ENCODE peak calls at places on chromosomes 2 and 18, in ten cellular contexts. One of them, this sample, is unnamed. For H3K36me3, the result is how much of the 10 kb centered on the place peaks cover.

GRCh38 chr2:23376075-23376474 is 8.9 kb upstream of the KLHL29 start:
- DNase-seq in neural progenitor cell: no peak
- DNase-seq in PC-3: no peak
- DNase-seq in K562: no peak
- DNase-seq in IMR-90: no peak
- DNase-seq in OCI-LY7: no peak
- DNase-seq in fibroblast of lung: no peak
- DNase-seq in keratinocyte: no peak
- DNase-seq in GM23338: no peak
- DNase-seq in HepG2: no peak
- DNase-seq in this sample: no peak

GRCh38 chr18:38900445-38900844 is 1334.8 kb upstream of the CELF4 start:
- DNase-seq in neural progenitor cell: no peak
- DNase-seq in HepG2: no peak
- DNase-seq in keratinocyte: no peak
- DNase-seq in OCI-LY7: no peak
- DNase-seq in fibroblast of lung: no peak
- DNase-seq in GM23338: no peak
- DNase-seq in IMR-90: no peak
- DNase-seq in PC-3: peak
- DNase-seq in K562: no peak
- DNase-seq in this sample: no peak

GRCh38 chr2:23422089-23423061 is 37.4 kb downstream of the KLHL29 start:
- DNase-seq in HepG2: no peak
- DNase-seq in K562: no peak
- DNase-seq in GM23338: no peak
- DNase-seq in OCI-LY7: no peak
- DNase-seq in IMR-90: no peak
- DNase-seq in keratinocyte: no peak
- DNase-seq in neural progenitor cell: no peak
- DNase-seq in fibroblast of lung: no peak
- DNase-seq in PC-3: no peak
- DNase-seq in this sample: no peak

GRCh38 chr2:119389615-119390306 is 23.0 kb downstream of the DBI start:
- DNase-seq in fibroblast of lung: peak
- DNase-seq in HepG2: no peak
- DNase-seq in K562: no peak
- DNase-seq in PC-3: peak
- DNase-seq in neural progenitor cell: no peak
- DNase-seq in keratinocyte: no peak
- DNase-seq in GM23338: no peak
- DNase-seq in OCI-LY7: no peak
- DNase-seq in IMR-90: peak
- DNase-seq in this sample: no peak

GRCh38 chr2:127619901-127620705 is 25.9 kb upstream of the GPR17 start:
- DNase-seq in OCI-LY7: no peak
- DNase-seq in neural progenitor cell: no peak
- DNase-seq in IMR-90: no peak
- DNase-seq in HepG2: no peak
- DNase-seq in keratinocyte: no peak
- DNase-seq in K562: no peak
- DNase-seq in fibroblast of lung: no peak
- DNase-seq in PC-3: peak
- DNase-seq in GM23338: no peak
- DNase-seq in this sample: no peak

GRCh38 chr2:46828039-46828438 is 87.6 kb downstream of the MCFD2 start:
- DNase-seq in keratinocyte: no peak
- DNase-seq in K562: no peak
- DNase-seq in PC-3: no peak
- DNase-seq in IMR-90: no peak
- DNase-seq in HepG2: no peak
- DNase-seq in OCI-LY7: no peak
- DNase-seq in GM23338: no peak
- DNase-seq in fibroblast of lung: no peak
- DNase-seq in neural progenitor cell: no peak
- DNase-seq in this sample: no peak

GRCh38 chr2:197209274-197209673 is 101.3 kb downstream of the ANKRD44 start:
- DNase-seq in keratinocyte: no peak
- DNase-seq in neural progenitor cell: no peak
- DNase-seq in fibroblast of lung: no peak
- DNase-seq in GM23338: no peak
- DNase-seq in PC-3: no peak
- DNase-seq in K562: no peak
- DNase-seq in IMR-90: no peak
- DNase-seq in HepG2: no peak
- DNase-seq in OCI-LY7: peak
- DNase-seq in this sample: no peak

GRCh38 chr2:176473177-176473576 is 203.9 kb downstream of the MTX2 start:
- DNase-seq in PC-3: no peak
- DNase-seq in K562: no peak
- DNase-seq in neural progenitor cell: no peak
- DNase-seq in GM23338: no peak
- DNase-seq in HepG2: no peak
- DNase-seq in fibroblast of lung: peak
- DNase-seq in keratinocyte: peak
- DNase-seq in OCI-LY7: no peak
- DNase-seq in IMR-90: peak
- DNase-seq in this sample: peak

DNA sequence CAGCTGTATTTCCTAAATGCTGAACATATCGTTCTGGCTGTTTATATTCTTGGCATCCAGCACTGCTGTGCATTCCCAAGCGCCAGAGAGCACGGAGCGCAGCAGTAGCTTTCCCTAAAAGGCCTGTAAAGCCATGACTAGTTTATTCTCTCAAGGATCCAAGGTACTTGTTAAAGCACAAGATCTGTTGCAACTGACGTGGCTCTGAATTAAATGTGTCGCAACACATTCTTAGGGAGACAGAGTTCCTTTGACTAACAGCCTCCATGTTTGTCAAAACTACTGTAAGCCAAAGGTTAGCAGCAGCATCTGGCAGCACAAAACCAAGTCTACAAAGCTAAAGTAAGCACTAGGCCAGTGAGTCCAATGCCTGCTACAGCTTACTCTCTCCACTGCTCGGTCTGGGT is 188.6 kb upstream of the FN1 start:
- DNase-seq in K562: no peak
- DNase-seq in fibroblast of lung: peak
- DNase-seq in keratinocyte: no peak
- DNase-seq in GM23338: peak
- DNase-seq in HepG2: peak
- DNase-seq in OCI-LY7: no peak
- DNase-seq in neural progenitor cell: no peak
- DNase-seq in PC-3: peak
- DNase-seq in IMR-90: peak
- DNase-seq in this sample: no peak
- H2AFZ ChIP-seq in K562: peak
- H2AFZ ChIP-seq in fibroblast of lung: peak
- H2AFZ ChIP-seq in keratinocyte: peak
- H2AFZ ChIP-seq in GM23338: peak
- H2AFZ ChIP-seq in HepG2: peak
- H2AFZ ChIP-seq in OCI-LY7: no peak
- H2AFZ ChIP-seq in neural progenitor cell: peak
- H2AFZ ChIP-seq in PC-3: peak
- H2AFZ ChIP-seq in IMR-90: peak
- H2AFZ ChIP-seq in this sample: no peak

GRCh38 chr2:219482674-219483405 is 15.9 kb upstream of the GMPPA start:
- DNase-seq in keratinocyte: no peak
- DNase-seq in neural progenitor cell: no peak
- DNase-seq in OCI-LY7: no peak
- DNase-seq in K562: no peak
- DNase-seq in GM23338: no peak
- DNase-seq in fibroblast of lung: no peak
- DNase-seq in HepG2: no peak
- DNase-seq in PC-3: no peak
- DNase-seq in IMR-90: no peak
- DNase-seq in this sample: no peak

GRCh38 chr2:219485201-219485580 is 13.5 kb upstream of the GMPPA start:
- DNase-seq in fibroblast of lung: no peak
- DNase-seq in neural progenitor cell: no peak
- DNase-seq in keratinocyte: no peak
- DNase-seq in K562: no peak
- DNase-seq in IMR-90: no peak
- DNase-seq in PC-3: no peak
- DNase-seq in OCI-LY7: no peak
- DNase-seq in GM23338: no peak
- DNase-seq in HepG2: no peak
- DNase-seq in this sample: no peak

GRCh38 chr2:219484343-219485200 is 14.1 kb upstream of the GMPPA start:
- DNase-seq in keratinocyte: no peak
- DNase-seq in K562: no peak
- DNase-seq in GM23338: peak
- DNase-seq in neural progenitor cell: peak
- DNase-seq in OCI-LY7: no peak
- DNase-seq in fibroblast of lung: no peak
- DNase-seq in IMR-90: no peak
- DNase-seq in HepG2: no peak
- DNase-seq in PC-3: no peak
- DNase-seq in this sample: no peak

GRCh38 chr2:219486424-219486959 is 12.2 kb upstream of the GMPPA start:
- DNase-seq in keratinocyte: no peak
- DNase-seq in neural progenitor cell: peak
- DNase-seq in HepG2: no peak
- DNase-seq in OCI-LY7: no peak
- DNase-seq in IMR-90: no peak
- DNase-seq in K562: no peak
- DNase-seq in PC-3: no peak
- DNase-seq in GM23338: peak
- DNase-seq in fibroblast of lung: no peak
- DNase-seq in this sample: no peak

DNA sequence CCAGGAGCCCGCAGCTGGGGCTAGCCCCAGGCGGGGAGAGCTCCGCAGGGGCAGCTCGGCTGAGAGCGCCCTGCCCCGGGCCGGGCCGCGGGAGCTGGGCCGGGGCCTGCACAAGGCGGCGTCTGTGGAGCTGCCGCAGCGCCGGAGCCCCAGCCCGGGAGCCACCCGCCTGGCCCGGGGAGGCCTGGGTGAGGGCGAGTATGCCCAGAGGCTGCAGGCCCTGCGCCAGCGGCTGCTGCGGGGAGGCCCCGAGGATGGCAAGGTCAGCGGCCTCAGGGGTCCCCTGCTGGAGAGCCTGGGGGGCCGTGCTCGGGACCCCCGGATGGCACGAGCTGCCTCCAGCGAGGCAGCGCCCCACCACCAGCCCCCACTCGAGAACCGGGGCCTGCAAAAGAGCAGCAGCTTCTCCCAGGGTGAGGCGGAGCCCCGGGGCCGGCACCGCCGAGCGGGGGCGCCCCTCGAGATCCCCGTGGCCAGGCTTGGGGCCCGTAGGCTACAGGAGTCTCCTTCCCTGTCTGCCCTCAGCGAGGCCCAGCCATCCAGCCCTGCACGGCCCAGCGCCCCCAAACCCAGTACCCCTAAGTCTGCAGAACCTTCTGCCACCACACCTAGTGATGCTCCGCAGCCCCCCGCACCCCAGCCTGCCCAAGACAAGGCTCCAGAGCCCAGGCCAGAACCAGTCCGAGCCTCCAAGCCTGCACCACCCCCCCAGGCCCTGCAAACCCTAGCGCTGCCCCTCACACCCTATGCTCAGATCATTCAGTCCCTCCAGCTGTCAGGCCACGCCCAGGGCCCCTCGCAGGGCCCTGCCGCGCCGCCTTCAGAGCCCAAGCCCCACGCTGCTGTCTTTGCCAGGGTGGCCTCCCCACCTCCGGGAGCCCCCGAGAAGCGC is 15.0 kb upstream of the GMPPA start:
- DNase-seq in keratinocyte: no peak
- DNase-seq in fibroblast of lung: no peak
- DNase-seq in HepG2: no peak
- DNase-seq in GM23338: peak
- DNase-seq in K562: no peak
- DNase-seq in neural progenitor cell: peak
- DNase-seq in OCI-LY7: no peak
- DNase-seq in PC-3: no peak
- DNase-seq in IMR-90: no peak
- DNase-seq in this sample: no peak
- H3K36me3 ChIP-seq in keratinocyte: under half
- H3K36me3 ChIP-seq in fibroblast of lung: under half
- H3K36me3 ChIP-seq in HepG2: under half
- H3K36me3 ChIP-seq in GM23338: under half
- H3K36me3 ChIP-seq in K562: under half
- H3K36me3 ChIP-seq in neural progenitor cell: under half
- H3K36me3 ChIP-seq in OCI-LY7: under half
- H3K36me3 ChIP-seq in PC-3: under half
- H3K36me3 ChIP-seq in IMR-90: under half
- H3K36me3 ChIP-seq in this sample: under half

GRCh38 chr2:83106853-83107252 is 1352.2 kb downstream of the SUCLG1 start:
- DNase-seq in PC-3: no peak
- DNase-seq in keratinocyte: no peak
- DNase-seq in K562: no peak
- DNase-seq in GM23338: no peak
- DNase-seq in IMR-90: no peak
- DNase-seq in fibroblast of lung: no peak
- DNase-seq in neural progenitor cell: no peak
- DNase-seq in OCI-LY7: no peak
- DNase-seq in HepG2: no peak
- DNase-seq in this sample: no peak

GRCh38 chr2:83103602-83104001 is 1355.5 kb downstream of the SUCLG1 start:
- DNase-seq in GM23338: no peak
- DNase-seq in K562: no peak
- DNase-seq in neural progenitor cell: no peak
- DNase-seq in HepG2: no peak
- DNase-seq in OCI-LY7: no peak
- DNase-seq in keratinocyte: peak
- DNase-seq in IMR-90: peak
- DNase-seq in fibroblast of lung: peak
- DNase-seq in PC-3: peak
- DNase-seq in this sample: peak

GRCh38 chr2:83104202-83104601 is 1354.9 kb downstream of the SUCLG1 start:
- DNase-seq in fibroblast of lung: no peak
- DNase-seq in neural progenitor cell: no peak
- DNase-seq in keratinocyte: no peak
- DNase-seq in HepG2: peak
- DNase-seq in GM23338: no peak
- DNase-seq in K562: no peak
- DNase-seq in PC-3: no peak
- DNase-seq in OCI-LY7: no peak
- DNase-seq in IMR-90: no peak
- DNase-seq in this sample: no peak
- H2AFZ ChIP-seq in fibroblast of lung: no peak
- H2AFZ ChIP-seq in neural progenitor cell: no peak
- H2AFZ ChIP-seq in keratinocyte: no peak
- H2AFZ ChIP-seq in HepG2: no peak
- H2AFZ ChIP-seq in GM23338: no peak
- H2AFZ ChIP-seq in K562: no peak
- H2AFZ ChIP-seq in PC-3: peak
- H2AFZ ChIP-seq in OCI-LY7: no peak
- H2AFZ ChIP-seq in IMR-90: no peak
- H2AFZ ChIP-seq in this sample: no peak

DNA sequence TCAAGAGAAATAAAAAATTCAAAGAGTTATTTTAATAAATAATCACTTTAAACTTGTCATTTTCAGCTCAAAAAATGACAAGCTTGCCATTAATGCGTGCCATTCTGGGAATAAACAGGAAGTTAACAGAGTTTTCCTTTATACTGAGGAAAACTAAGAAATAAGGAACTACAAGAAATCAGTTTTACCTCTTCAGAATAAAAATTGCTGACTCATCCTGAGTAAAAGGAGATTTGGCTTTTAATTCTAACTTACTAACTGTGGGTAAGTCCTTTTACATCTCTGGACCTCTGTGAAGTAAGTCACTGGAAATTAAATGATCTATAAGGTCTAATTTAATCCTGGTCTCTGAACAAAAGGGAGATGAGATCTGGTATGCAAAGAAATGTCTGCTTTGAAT is 16.1 kb downstream of the CEBPZ start:
- DNase-seq in K562: no peak
- DNase-seq in neural progenitor cell: no peak
- DNase-seq in IMR-90: no peak
- DNase-seq in PC-3: no peak
- DNase-seq in GM23338: no peak
- DNase-seq in fibroblast of lung: peak
- DNase-seq in keratinocyte: no peak
- DNase-seq in HepG2: no peak
- DNase-seq in OCI-LY7: no peak
- DNase-seq in this sample: peak
- H3K36me3 ChIP-seq in K562: half or more
- H3K36me3 ChIP-seq in neural progenitor cell: half or more
- H3K36me3 ChIP-seq in IMR-90: under half
- H3K36me3 ChIP-seq in PC-3: half or more
- H3K36me3 ChIP-seq in GM23338: half or more
- H3K36me3 ChIP-seq in fibroblast of lung: under half
- H3K36me3 ChIP-seq in keratinocyte: under half
- H3K36me3 ChIP-seq in HepG2: half or more
- H3K36me3 ChIP-seq in OCI-LY7: half or more
- H3K36me3 ChIP-seq in this sample: under half

This sample was measured in endothelial cell of umbilical vein.